ENCODE peak calls at places on chromosomes 3 and 15, in four cellular contexts. V is ovary, G is neural progenitor cell, A is caudate nucleus. E is an unnamed sample.

GRCh38 chr3:58394339-58394738 is 39.3 kb downstream of the PDHB start:
- DNase-seq in A (no peak), V (no peak), G (no peak), E (no peak)

GRCh38 chr15:68640791-68641331 is 62.1 kb downstream of the CORO2B start:
- DNase-seq in G (no peak), V (peak), A (no peak), E (no peak)

GRCh38 chr3:62095080-62095479 is 278.3 kb downstream of the FEZF2 start:
- DNase-seq in G (no peak), A (no peak), V (no peak), E (no peak)

GRCh38 chr3:42545284-42545900 is 36.4 kb downstream of the SEC22C start:
- DNase-seq in A (no peak), V (no peak), G (no peak), E (no peak)

GRCh38 chr3:18302517-18302916 is 122.6 kb downstream of the SATB1 start:
- DNase-seq in G (no peak), A (no peak), V (no peak), E (no peak)

GRCh38 chr3:133745981-133746721 is at the start of gene TF:
- DNase-seq in A (peak), G (no peak), V (no peak), E (no peak)

GRCh38 chr15:31571676-31572075 is 245.0 kb downstream of the KLF13 start:
- DNase-seq in A (no peak), V (no peak), G (no peak), E (no peak)

GRCh38 chr3:139797724-139798343 is 120.1 kb upstream of the NMNAT3 start:
- DNase-seq in A (no peak), G (peak), V (peak), E (no peak)

GRCh38 chr3:141407043-141407442 is 38.7 kb downstream of the ZBTB38 start:
- DNase-seq in A (no peak), V (peak), G (no peak), E (no peak)

GRCh38 chr3:106542101-106542769 is 673.4 kb upstream of the CBLB start:
- DNase-seq in A (no peak), V (no peak), G (peak), E (no peak)

GRCh38 chr3:42752961-42753360 is 20.1 kb downstream of the CCDC13 start:
- DNase-seq in G (no peak), A (no peak), V (no peak), E (no peak)

GRCh38 chr3:127441764-127442163 is 148.8 kb downstream of the TPRA1 start:
- DNase-seq in V (no peak), A (no peak), G (no peak), E (no peak)

GRCh38 chr15:36294359-36294758 is 285.1 kb upstream of the CDIN1 start:
- DNase-seq in A (no peak), V (no peak), G (no peak), E (no peak)

GRCh38 chr3:16761576-16761975 is 123.2 kb upstream of the PLCL2 start:
- DNase-seq in A (no peak), G (no peak), V (no peak), E (no peak)

GRCh38 chr3:27127879-27128278 is 241.3 kb downstream of the NEK10 start:
- DNase-seq in G (no peak), V (no peak), A (no peak), E (no peak)

GRCh38 chr3:133283958-133284807 is 115.7 kb upstream of the BFSP2 start:
- DNase-seq in A (no peak), G (peak), V (no peak), E (no peak)

GRCh38 chr3:114480442-114480841 is 186.6 kb downstream of the TIGIT start:
- DNase-seq in A (no peak), G (no peak), V (no peak), E (no peak)

GRCh38 chr3:13706886-13707285 is 158.0 kb downstream of the FBLN2 start:
- DNase-seq in V (no peak), A (no peak), G (no peak), E (no peak)

GRCh38 chr15:79973445-79974180 is 2.6 kb upstream of the BCL2A1 start:
- DNase-seq in G (no peak), V (no peak), A (no peak), E (no peak)

GRCh38 chr3:139120336-139120971 is 75.8 kb upstream of the PRR23C start:
- DNase-seq in G (no peak), V (no peak), A (no peak), E (no peak)

GRCh38 chr3:190721330-190721729 is 141.2 kb downstream of the GMNC start:
- DNase-seq in G (no peak), V (no peak), A (no peak), E (no peak)

GRCh38 chr3:125587039-125587664 is 8.1 kb downstream of the OSBPL11 start:
- DNase-seq in G (no peak), V (no peak), A (no peak), E (no peak)

GRCh38 chr15:26235148-26235769 is 372.1 kb upstream of the ATP10A start:
- DNase-seq in A (no peak), V (no peak), G (peak), E (no peak)

GRCh38 chr15:40995656-40996055 is 42.4 kb downstream of the CHAC1 start:
- DNase-seq in G (no peak), A (no peak), V (no peak), E (no peak)

GRCh38 chr3:190486201-190486865 is 27.6 kb upstream of the IL1RAP start:
- DNase-seq in G (no peak), V (no peak), A (no peak), E (no peak)

GRCh38 chr15:78574944-78575343 is 9.6 kb downstream of the CHRNA5 start:
- DNase-seq in G (no peak), A (no peak), V (no peak), E (no peak)

GRCh38 chr3:79103305-79103704 is 664.5 kb downstream of the ROBO1 start:
- DNase-seq in V (no peak), A (no peak), G (no peak), E (no peak)

GRCh38 chr15:25787381-25787780 is 75.7 kb downstream of the ATP10A start:
- DNase-seq in G (no peak), A (no peak), V (no peak), E (no peak)

GRCh38 chr3:46276497-46277099 is 34.3 kb downstream of the CCR3 start:
- DNase-seq in V (no peak), G (peak), A (no peak), E (peak)

GRCh38 chr15:40929730-40930429 is 740 bp downstream of the DLL4 start:
- DNase-seq in V (peak), G (peak), A (no peak), E (no peak)

DNA sequence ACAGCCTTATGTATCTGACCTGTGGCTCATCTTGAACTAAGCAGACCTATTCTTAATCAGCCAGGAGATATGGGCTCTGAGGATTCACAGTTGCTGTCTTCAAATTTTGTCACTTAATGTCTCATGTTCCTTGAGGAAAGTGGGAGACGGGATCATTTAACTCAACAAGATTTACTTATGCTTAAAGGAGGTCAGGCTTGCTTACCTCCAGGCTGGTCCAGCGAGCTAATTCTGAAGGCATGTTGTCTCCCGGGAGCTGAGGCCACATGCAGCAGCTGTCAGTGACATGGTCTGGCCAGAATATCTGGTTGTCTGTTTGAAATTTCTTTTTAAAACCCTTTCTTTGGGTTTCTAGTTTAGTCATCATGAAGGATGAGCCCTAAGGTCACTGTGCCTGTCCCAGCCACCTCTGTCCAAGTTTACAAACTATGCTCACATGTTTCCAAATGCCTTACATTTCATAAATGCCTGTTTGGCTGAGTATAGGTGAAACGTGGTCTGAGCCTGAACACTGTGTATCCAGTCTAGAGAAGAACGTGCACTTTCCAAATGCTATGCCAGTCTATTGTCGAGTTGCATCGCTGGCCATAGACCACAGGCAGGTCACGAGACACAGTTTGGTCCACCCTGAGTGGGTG is 26.8 kb downstream of the LRTM1 start:
- DNase-seq in G (no peak), A (no peak), V (no peak), E (no peak)
- H3K27ac ChIP-seq in G (no peak), A (no peak), V (no peak), E (no peak)

DNA sequence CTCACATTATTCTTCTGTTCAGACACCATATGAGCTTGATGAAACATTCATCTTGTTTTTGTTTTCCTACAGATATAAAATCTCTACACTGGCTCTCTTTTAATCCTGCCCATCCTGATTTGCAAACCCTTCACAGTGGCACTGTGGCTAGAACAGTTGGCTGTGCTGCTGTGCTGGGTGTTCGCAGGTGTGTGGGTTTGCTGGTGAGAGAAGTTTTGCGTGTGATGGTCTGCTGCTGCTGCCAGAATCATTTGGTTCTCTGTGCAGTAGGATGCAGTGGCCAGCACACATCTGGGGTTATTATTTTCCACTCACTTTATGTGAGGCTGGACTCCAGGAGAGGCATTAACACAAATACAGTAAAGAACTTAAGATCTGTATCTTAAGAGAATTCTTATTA is 16.0 kb upstream of the PSMD6 start:
- DNase-seq in G (no peak), A (no peak), V (no peak), E (no peak)
- H3K27ac ChIP-seq in G (no peak), A (no peak), V (no peak), E (no peak)

GRCh38 chr3:159169828-159170227 is 368.0 kb downstream of the MFSD1 start:
- DNase-seq in A (no peak), G (no peak), V (no peak), E (no peak)
- H3K27ac ChIP-seq in A (no peak), G (no peak), V (no peak), E (no peak)

GRCh38 chr15:83446417-83446816 is 724 bp upstream of the SH3GL3 start:
- DNase-seq in G (no peak), A (no peak), V (no peak), E (no peak)

GRCh38 chr15:83443076-83443847 is 3.9 kb upstream of the SH3GL3 start:
- DNase-seq in A (no peak), V (no peak), G (no peak), E (no peak)

GRCh38 chr15:83446904-83447708 is at the start of gene SH3GL3:
- DNase-seq in V (peak), A (peak), G (peak), E (peak)

GRCh38 chr15:83444936-83445335 is 2.2 kb upstream of the SH3GL3 start:
- DNase-seq in V (no peak), G (no peak), A (no peak), E (no peak)

DNA sequence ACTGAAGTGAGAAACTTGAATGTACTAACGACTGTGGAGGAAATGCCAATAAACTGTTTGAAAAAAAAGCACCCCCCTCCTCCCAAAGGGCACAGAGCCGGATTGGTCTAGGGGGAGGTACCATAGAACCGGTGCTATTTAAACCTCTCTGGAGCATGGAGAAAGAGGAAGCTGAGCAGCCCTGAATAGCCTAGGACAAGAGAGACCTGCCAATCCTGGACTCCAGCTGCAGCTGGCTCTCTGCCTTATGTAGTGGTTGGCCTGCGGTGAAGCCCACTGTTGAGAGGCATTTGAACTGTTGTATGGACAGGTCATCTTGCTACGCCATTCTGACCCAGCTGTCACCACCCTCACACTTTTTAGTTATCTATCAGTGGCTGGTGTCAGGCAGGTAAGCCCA is 1.5 kb upstream of the SH3GL3 start:
- DNase-seq in A (no peak), G (peak), V (no peak), E (no peak)
- H3K27ac ChIP-seq in A (no peak), G (no peak), V (no peak), E (no peak)

GRCh38 chr3:122956685-122957455 is 70.7 kb downstream of the SEMA5B start:
- DNase-seq in V (no peak), A (no peak), G (no peak), E (no peak)
- H3K27ac ChIP-seq in V (no peak), A (no peak), G (no peak), E (no peak)

DNA sequence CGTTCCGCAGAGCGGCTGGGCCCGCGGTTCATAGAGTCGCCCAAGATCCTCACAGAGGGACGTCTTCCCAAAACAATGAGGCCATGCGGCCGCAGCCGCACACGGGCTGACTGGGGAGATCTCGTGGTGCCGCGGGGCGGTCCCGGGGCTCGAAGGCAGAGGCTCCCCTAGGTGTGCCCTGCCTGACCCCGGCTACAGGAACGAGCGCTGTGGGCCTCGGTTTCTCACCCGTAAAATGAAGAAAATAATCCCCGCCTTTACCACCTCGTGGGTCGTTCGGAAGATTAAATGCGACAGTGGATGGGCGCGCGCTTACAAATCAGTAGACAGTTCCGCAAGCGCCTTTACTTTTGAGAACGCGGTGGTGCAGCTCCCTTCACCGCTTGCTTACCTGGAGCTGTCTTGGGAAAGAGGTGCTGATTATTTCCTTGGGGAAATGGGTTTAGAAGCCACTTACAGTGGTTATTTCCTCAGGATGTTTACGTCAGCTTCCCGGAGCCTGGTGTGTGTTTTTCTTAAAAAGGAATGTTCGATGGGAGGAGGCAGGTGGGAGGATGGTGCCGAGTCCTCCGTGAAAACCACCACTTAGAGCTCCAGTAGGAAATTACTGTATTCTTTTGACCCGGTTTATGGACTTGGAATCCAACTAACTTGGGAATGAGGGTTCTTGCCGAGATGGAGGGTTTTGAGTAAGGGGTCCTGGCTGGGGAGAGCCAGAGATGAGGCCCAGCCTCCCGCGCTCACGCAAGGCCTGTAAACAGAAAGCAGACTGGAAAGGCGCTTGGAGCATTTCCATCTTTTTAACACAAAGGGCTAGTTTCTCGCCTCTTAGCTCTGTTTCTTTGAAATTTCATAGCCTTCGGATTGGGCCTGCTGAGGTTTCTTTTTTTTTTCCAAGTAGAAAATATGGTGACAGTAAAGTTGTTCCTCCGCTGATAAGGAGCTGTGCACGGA is 2.0 kb upstream of the MEX3B start:
- DNase-seq in G (peak), V (peak), A (no peak), E (no peak)
- H3K27ac ChIP-seq in G (no peak), V (peak), A (peak), E (no peak)

GRCh38 chr3:9409981-9410849 is 12.8 kb downstream of the SETD5 start:
- DNase-seq in G (no peak), A (no peak), V (no peak), E (no peak)
- H3K27ac ChIP-seq in G (no peak), A (no peak), V (no peak), E (no peak)

DNA sequence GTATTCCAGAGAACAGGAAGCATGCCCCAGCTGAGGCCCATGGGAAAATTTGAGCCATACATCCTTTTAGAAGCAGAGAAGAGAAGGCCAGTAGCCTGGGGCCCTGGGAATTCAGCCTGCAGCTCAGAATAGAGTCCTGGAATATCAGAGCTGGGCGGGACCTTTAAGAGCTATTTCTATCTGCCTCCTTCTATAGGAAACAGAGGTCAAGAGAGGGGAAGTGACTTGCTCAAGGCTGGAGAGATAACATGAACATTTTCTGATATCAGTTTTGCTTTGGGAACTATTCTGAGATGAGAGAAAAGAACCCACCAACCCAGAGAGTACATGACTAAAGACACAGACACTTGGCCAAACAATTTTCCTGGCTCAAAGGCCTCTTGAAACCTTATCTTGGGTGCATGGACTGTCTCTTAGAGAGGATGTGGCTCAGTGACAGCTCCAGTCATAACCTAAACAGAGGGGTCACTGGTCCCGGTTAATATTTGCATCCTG is 26.0 kb downstream of the MASP1 start:
- DNase-seq in A (no peak), V (no peak), G (no peak), E (no peak)
- H3K27ac ChIP-seq in A (no peak), V (no peak), G (no peak), E (no peak)

GRCh38 chr3:172073262-172073915 is 34.0 kb downstream of the FNDC3B start:
- DNase-seq in A (no peak), V (no peak), G (no peak), E (no peak)
- H3K27ac ChIP-seq in A (no peak), V (no peak), G (no peak), E (no peak)

E was measured in CD4-positive, alpha-beta T cell.